ENCODE peak calls at places on chromosomes 4 and X, in eight cellular contexts. K, V, R, I, A, L, B and M are unnamed samples.

GRCh38 chr4:69610484-69610883 is 29.0 kb downstream of the UGT2A2 start:
- DNase-seq in K (no peak), V (no peak), R (no peak), I (no peak), A (no peak), L (no peak), B (no peak), M (no peak)

GRCh38 chr4:180398564-180398963 is 1844.6 kb upstream of the TENM3 start:
- DNase-seq in K (no peak), V (no peak), R (no peak), I (no peak), A (no peak), L (no peak), B (no peak), M (no peak)

GRCh38 chr4:69823481-69824186 is 36.3 kb downstream of the SULT1E1 start:
- DNase-seq in K (peak; percentile 42), V (peak; percentile 76), R (peak; percentile 63), I (no peak), A (peak; percentile 30), L (no peak), B (peak; percentile 68), M (no peak)

GRCh38 chr4:71389149-71389840 is 50.5 kb downstream of the SLC4A4 start:
- DNase-seq in K (no peak), V (peak; percentile 1), R (peak; percentile 28), I (peak; percentile 46), A (no peak), L (peak; percentile 65), B (peak; percentile 6), M (no peak)

GRCh38 chr4:56681158-56681848 is at the start of gene HOPX:
- DNase-seq in K (no peak), V (peak; percentile 52), R (no peak), I (no peak), A (no peak), L (no peak), B (peak; percentile 40), M (no peak)

GRCh38 chr4:147312376-147313046 is 168.4 kb upstream of the EDNRA start:
- DNase-seq in K (no peak), V (no peak), R (peak; percentile 1), I (no peak), A (no peak), L (no peak), B (peak; percentile 80), M (peak; percentile 61)

GRCh38 chrX:12979011-12979629 is 4.2 kb downstream of the TMSB4X start:
- DNase-seq in K (no peak), V (no peak), R (peak; percentile 29), I (no peak), A (no peak), L (no peak), B (no peak), M (no peak)

GRCh38 chr4:8656711-8657380 is 64.3 kb downstream of the CPZ start:
- DNase-seq in K (peak; percentile 4), V (no peak), R (no peak), I (no peak), A (no peak), L (no peak), B (no peak), M (no peak)

GRCh38 chrX:140141444-140142029 is 176.2 kb upstream of the CXorf66 start:
- DNase-seq in K (peak; percentile 16), V (peak; percentile 18), R (peak; percentile 41), I (no peak), A (peak; percentile 20), L (no peak), B (peak; percentile 3), M (no peak)

GRCh38 chrX:19179389-19179788 is 57.1 kb upstream of the ADGRG2 start:
- DNase-seq in K (no peak), V (no peak), R (no peak), I (no peak), A (no peak), L (no peak), B (peak; percentile 16), M (no peak)

GRCh38 chr4:168707205-168707604 is 210.4 kb downstream of the PALLD start:
- DNase-seq in K (no peak), V (no peak), R (peak; percentile 67), I (no peak), A (no peak), L (no peak), B (peak; percentile 68), M (no peak)

GRCh38 chr4:101027721-101028120 is 319.6 kb downstream of the PPP3CA start:
- DNase-seq in K (no peak), V (no peak), R (no peak), I (no peak), A (no peak), L (no peak), B (no peak), M (no peak)

GRCh38 chr4:189940178-189941004 is at the start of gene FRG1:
- DNase-seq in K (peak; percentile 95), V (peak; percentile 96), R (peak; percentile 98), I (peak; percentile 88), A (peak; percentile 94), L (peak; percentile 97), B (peak; percentile 98), M (peak; percentile 85)

GRCh38 chrX:54449929-54450328 is 9.7 kb downstream of the TSR2 start:
- DNase-seq in K (no peak), V (no peak), R (no peak), I (no peak), A (no peak), L (no peak), B (no peak), M (no peak)

GRCh38 chr4:115234405-115235093 is 121.1 kb upstream of the NDST4 start:
- DNase-seq in K (peak; percentile 43), V (peak; percentile 6), R (peak; percentile 22), I (no peak), A (peak; percentile 6), L (no peak), B (peak; percentile 2), M (no peak)

GRCh38 chrX:39619182-39620009 is 478.4 kb downstream of the BCOR start:
- DNase-seq in K (no peak), V (no peak), R (no peak), I (no peak), A (peak; percentile 42), L (no peak), B (no peak), M (no peak)

GRCh38 chr4:147351083-147351787 is 129.7 kb upstream of the EDNRA start:
- DNase-seq in K (no peak), V (no peak), R (peak; percentile 18), I (no peak), A (no peak), L (no peak), B (peak; percentile 31), M (no peak)

GRCh38 chrX:120625366-120625765 is 4.5 kb downstream of the C1GALT1C1 start:
- DNase-seq in K (no peak), V (no peak), R (peak; percentile 65), I (no peak), A (no peak), L (no peak), B (peak; percentile 60), M (no peak)

GRCh38 chr4:57064811-57065711 is 45.1 kb downstream of the IGFBP7 start:
- DNase-seq in K (no peak), V (no peak), R (peak; percentile 92), I (peak; percentile 84), A (peak; percentile 19), L (peak; percentile 83), B (peak; percentile 81), M (peak; percentile 95)

GRCh38 chr4:116734178-116734577 is 351.2 kb downstream of the TRAM1L1 start:
- DNase-seq in K (no peak), V (no peak), R (no peak), I (no peak), A (no peak), L (no peak), B (no peak), M (no peak)
- H3K4me3 ChIP-seq in K (no peak overlapping the region), V (no peak overlapping the region), R (no peak overlapping the region), I (no peak overlapping the region), A (no peak overlapping the region), L (no peak overlapping the region), B (no peak overlapping the region), M (no peak overlapping the region)

GRCh38 chr4:158809611-158810486 is 41.0 kb downstream of the FNIP2 start:
- DNase-seq in K (no peak), V (peak; percentile 49), R (peak; percentile 90), I (no peak), A (no peak), L (no peak), B (peak; percentile 67), M (peak; percentile 71)
- H3K4me3 ChIP-seq in K (no peak overlapping the region), V (no peak overlapping the region), R (peak overlapping the region; percentile 60), I (no peak overlapping the region), A (no peak overlapping the region), L (peak overlapping the region; percentile 22), B (peak overlapping the region; percentile 5), M (no peak overlapping the region)

GRCh38 chrX:41339148-41339547 is 5.2 kb downstream of the DDX3X start:
- DNase-seq in K (no peak), V (no peak), R (no peak), I (no peak), A (no peak), L (no peak), B (no peak), M (no peak)
- H3K4me3 ChIP-seq in K (no peak overlapping the region), V (no peak overlapping the region), R (no peak overlapping the region), I (no peak overlapping the region), A (no peak overlapping the region), L (peak overlapping the region; percentile 87), B (peak overlapping the region; percentile 13), M (no peak overlapping the region)

DNA sequence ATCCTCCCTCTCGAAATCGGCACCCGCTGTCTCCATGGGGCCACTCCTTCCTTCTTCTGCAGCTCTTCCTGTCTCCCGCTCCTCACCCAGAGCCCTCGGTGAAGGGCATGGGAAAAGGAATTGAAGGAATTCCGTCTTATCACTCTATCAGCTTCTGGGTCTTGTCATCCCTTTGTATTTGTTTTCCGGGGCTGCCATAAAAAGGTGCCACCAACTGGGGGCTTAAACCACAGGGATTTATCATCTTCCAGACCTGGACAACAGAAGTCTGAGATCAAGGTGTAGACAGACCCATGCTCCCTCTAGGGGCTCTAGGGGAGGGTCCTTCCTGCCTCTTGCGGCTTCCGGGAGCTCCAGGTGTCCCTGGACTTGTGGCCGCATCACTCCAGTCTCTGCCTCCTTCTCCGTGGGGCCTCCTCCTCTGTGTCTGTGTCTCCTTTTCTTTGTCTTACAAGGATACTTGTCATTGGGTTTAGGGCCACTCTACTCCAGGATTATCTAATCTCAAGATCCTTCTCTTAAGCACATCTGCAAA is 24.0 kb downstream of the CD99 start:
- DNase-seq in K (no peak), V (peak; percentile 75), R (no peak), I (no peak), A (no peak), L (no peak), B (no peak), M (no peak)
- H3K4me3 ChIP-seq in K (no peak overlapping the region), V (no peak overlapping the region), R (no peak overlapping the region), I (no peak overlapping the region), A (no peak overlapping the region), L (no peak overlapping the region), B (no peak overlapping the region), M (no peak overlapping the region)

GRCh38 chr4:15676899-15677298 is 4.7 kb upstream of the FAM200B start:
- DNase-seq in K (no peak), V (no peak), R (no peak), I (no peak), A (no peak), L (no peak), B (no peak), M (no peak)
- H3K4me3 ChIP-seq in K (no peak overlapping the region), V (no peak overlapping the region), R (no peak overlapping the region), I (no peak overlapping the region), A (no peak overlapping the region), L (no peak overlapping the region), B (no peak overlapping the region), M (no peak overlapping the region)

GRCh38 chr4:84481879-84482245 is 17.2 kb downstream of the NKX6-1 start:
- DNase-seq in K (peak; percentile 23), V (no peak), R (no peak), I (no peak), A (no peak), L (no peak), B (no peak), M (no peak)
- H3K4me3 ChIP-seq in K (no peak overlapping the region), V (no peak overlapping the region), R (no peak overlapping the region), I (no peak overlapping the region), A (no peak overlapping the region), L (no peak overlapping the region), B (no peak overlapping the region), M (no peak overlapping the region)